ENCODE peak calls at places on chromosome 22, in eight cellular contexts. Y, J, R, P, D, K, T and X are unnamed samples.

GRCh38 chr22:37485006-37485713 is 1.0 kb downstream of the MFNG start:
- DNase-seq in Y (peak), J (peak), R (no peak), P (peak), D (no peak), K (no peak), T (peak), X (no peak)

GRCh38 chr22:16810188-16810802 is 14.9 kb downstream of the XKR3 start:
- DNase-seq in Y (no peak), J (no peak), R (no peak), P (no peak), D (no peak), K (no peak), T (no peak), X (no peak)

GRCh38 chr22:44723801-44724200 is 21.8 kb downstream of the PRR5 start:
- DNase-seq in Y (no peak), J (no peak), R (peak), P (no peak), D (no peak), K (peak), T (no peak), X (no peak)

GRCh38 chr22:39631857-39632256 is 61.3 kb downstream of the CACNA1I start:
- DNase-seq in Y (no peak), J (no peak), R (no peak), P (no peak), D (no peak), K (no peak), T (no peak), X (no peak)

GRCh38 chr22:36211237-36211881 is 9.8 kb upstream of the APOL4 start:
- DNase-seq in Y (peak), J (peak), R (no peak), P (no peak), D (no peak), K (no peak), T (peak), X (no peak)

GRCh38 chr22:46029574-46030200 is 52.7 kb upstream of the WNT7B start:
- DNase-seq in Y (no peak), J (no peak), R (no peak), P (no peak), D (no peak), K (no peak), T (no peak), X (no peak)

GRCh38 chr22:38973289-38974169 is 8.6 kb upstream of the APOBEC3B start:
- DNase-seq in Y (no peak), J (no peak), R (peak), P (no peak), D (no peak), K (no peak), T (peak), X (no peak)

GRCh38 chr22:44707178-44707577 is 5.2 kb downstream of the PRR5 start:
- DNase-seq in Y (no peak), J (no peak), R (no peak), P (no peak), D (no peak), K (no peak), T (no peak), X (no peak)

DNA sequence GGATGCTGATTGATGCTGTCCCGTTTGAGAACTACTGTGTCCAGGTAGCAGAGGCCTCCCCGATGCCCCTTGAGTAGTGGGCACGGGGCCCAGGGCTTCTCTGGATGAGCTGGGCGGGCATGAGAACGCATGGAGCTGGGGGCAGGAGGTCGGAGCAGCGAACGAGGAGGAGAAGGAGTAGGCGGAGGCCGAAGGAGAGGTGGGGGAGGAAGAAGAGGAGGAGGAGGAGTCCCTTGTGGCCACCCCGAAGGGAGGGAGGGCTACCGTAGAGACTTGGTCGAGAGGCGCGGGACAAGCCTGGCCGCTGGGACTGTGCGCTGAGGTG is 62.9 kb downstream of the CRYBB2 start:
- DNase-seq in Y (no peak), J (peak), R (no peak), P (no peak), D (no peak), K (no peak), T (no peak), X (no peak)
- H3K4me3 ChIP-seq in Y (peak), J (peak), R (no peak), P (no peak), D (no peak), K (no peak), T (no peak), X (no peak)

DNA sequence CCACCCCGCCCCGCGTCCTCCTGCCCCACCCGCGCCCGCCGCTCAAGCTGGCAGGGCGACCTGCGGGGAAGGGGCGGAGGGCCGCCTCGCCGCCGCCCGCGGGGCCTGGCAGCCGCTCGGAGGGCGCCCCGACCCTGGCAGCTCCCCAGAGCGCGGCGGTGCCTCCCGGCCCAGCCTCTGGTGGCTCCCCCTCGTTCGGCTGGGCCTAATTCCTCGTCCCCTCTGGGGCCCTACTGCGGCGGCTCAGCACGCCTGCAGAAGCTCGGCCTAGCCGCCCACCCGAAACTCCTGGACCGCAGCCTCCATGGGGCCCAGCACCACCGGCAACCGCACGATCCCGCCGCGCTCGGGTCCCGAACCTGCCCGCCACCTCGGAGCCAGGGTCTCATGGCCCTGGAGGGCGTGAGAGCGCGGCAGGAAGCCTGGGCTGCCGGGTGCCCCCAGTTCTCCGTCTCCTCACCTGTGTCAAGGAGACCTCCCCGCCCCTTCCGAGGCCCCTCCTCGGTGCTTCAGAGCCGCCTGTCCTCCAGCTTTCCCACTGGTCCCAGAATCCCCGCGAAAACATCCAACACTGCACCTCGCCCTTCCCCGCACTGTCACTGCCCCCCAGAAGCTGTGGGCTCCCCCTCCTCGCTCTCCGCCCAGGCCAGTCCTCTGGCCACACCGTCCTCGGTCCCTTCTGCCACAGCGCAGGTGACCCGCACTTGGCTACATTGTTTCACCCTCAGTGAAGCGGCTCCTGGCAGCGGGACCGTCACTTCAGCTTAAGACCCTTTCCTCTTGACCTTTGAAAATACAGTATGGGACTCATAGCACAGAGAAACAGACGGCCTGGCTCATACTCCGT is 613 bp upstream of the GSC2 start:
- DNase-seq in Y (no peak), J (no peak), R (no peak), P (no peak), D (no peak), K (peak), T (no peak), X (no peak)
- TF ChIP-seq CTCF in Y (no peak), J (no peak), R (no peak), P (no peak), D (no peak), K (no peak), T (no peak), X (no peak)

DNA sequence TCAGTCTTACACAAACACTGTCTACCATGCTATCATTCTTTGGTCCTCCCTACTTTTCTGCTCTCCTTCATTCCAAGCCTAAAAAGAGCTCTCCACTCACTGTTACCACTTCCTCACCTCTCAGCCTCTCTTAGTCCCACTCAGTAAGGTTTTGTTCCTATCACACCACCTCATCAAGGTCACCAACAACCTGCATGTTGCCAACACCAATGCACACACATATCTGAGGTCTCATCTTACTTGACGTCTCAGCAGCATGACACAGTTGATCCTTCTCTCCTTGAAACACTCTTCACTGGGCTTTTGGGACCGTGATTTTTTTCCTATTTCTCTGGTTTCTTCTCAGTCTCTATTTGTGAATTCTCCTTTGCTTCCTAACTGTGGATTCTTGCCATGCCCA is 8.1 kb downstream of the PISD start:
- DNase-seq in Y (no peak), J (no peak), R (no peak), P (no peak), D (no peak), K (no peak), T (no peak), X (no peak)
- H3K4me3 ChIP-seq in Y (no peak), J (no peak), R (no peak), P (no peak), D (no peak), K (no peak), T (no peak), X (no peak)

GRCh38 chr22:29050457-29050856 is 11.2 kb downstream of the C22orf31 start:
- DNase-seq in Y (no peak), J (no peak), R (no peak), P (no peak), D (no peak), K (no peak), T (no peak), X (no peak)
- TF ChIP-seq CTCF in Y (no peak), J (no peak), R (no peak), P (no peak), D (no peak), K (no peak), T (no peak), X (no peak)

GRCh38 chr22:31680764-31681624 is 19.0 kb upstream of the PISD start:
- DNase-seq in Y (no peak), J (no peak), R (no peak), P (no peak), D (no peak), K (no peak), T (no peak), X (no peak)

GRCh38 chr22:31682751-31683150 is 20.7 kb upstream of the PISD start:
- DNase-seq in Y (no peak), J (no peak), R (no peak), P (no peak), D (no peak), K (no peak), T (no peak), X (no peak)

GRCh38 chr22:31683181-31684105 is 21.4 kb upstream of the PISD start:
- DNase-seq in Y (no peak), J (no peak), R (no peak), P (no peak), D (no peak), K (no peak), T (no peak), X (no peak)

GRCh38 chr22:31678748-31679147 is 16.7 kb upstream of the PISD start:
- DNase-seq in Y (no peak), J (no peak), R (no peak), P (no peak), D (no peak), K (no peak), T (peak), X (no peak)

DNA sequence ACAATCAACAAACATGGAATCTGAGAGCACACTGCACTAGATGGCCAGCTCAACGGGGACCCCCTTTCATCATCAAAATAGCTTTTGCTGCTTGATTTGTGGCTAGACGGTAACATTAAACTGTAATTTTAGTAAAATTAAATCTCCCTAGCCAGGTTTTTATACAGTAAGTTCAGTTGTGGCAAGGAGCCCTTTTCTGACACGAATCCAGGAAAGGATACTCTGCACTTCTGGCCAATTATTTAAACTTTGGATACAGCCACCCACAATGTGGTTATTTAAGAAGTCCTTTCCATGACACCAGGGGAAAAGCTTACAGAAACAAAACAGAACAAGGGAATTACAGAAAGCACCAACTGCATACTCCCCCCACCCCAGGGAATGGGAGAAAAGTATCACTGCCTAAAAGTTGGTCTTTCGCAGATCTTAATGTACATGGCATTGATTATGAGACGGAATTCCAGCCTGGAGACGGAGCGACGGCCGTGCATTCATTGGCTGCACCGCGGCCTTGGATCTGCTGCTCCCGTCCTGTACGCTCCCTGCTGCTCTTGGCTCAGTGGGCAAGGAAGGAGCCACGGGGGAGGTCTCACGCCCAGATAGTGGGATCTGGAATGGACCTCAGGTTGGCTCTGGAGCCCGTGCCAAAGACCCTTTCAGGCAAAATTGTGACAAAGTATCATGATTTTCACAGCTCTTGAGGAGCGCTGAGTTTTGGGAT is 19.8 kb upstream of the PISD start:
- DNase-seq in Y (no peak), J (no peak), R (no peak), P (no peak), D (no peak), K (no peak), T (no peak), X (no peak)
- H3K4me3 ChIP-seq in Y (no peak), J (no peak), R (no peak), P (no peak), D (no peak), K (no peak), T (no peak), X (no peak)

GRCh38 chr22:30575011-30575671 is 676 bp upstream of the GAL3ST1 start:
- DNase-seq in Y (peak), J (no peak), R (no peak), P (no peak), D (peak), K (peak), T (no peak), X (no peak)
- TF ChIP-seq CTCF in Y (no peak), J (no peak), R (no peak), P (no peak), D (peak), K (no peak), T (no peak), X (no peak)